ENCODE peak calls at places on chromosomes 2 and 18, in six cellular contexts. X, R, C, S, N and K are unnamed samples.

GRCh38 chr2:309148-309969 is 21.5 kb upstream of the ALKAL2 start:
- DNase-seq in X (no peak), R (no peak), C (no peak), S (no peak), N (no peak), K (no peak)

GRCh38 chr2:12428324-12428723 is 288.4 kb upstream of the TRIB2 start:
- DNase-seq in X (no peak), R (no peak), C (no peak), S (no peak), N (no peak), K (no peak)

GRCh38 chr18:3869848-3870247 is 419.9 kb downstream of the TGIF1 start:
- DNase-seq in X (peak), R (no peak), C (no peak), S (no peak), N (no peak), K (no peak)

GRCh38 chr2:64750001-64750816 is 96.5 kb upstream of the SERTAD2 start:
- DNase-seq in X (peak), R (peak), C (peak), S (peak), N (peak), K (peak)

GRCh38 chr2:127636248-127637235 is 9.4 kb upstream of the GPR17 start:
- DNase-seq in X (no peak), R (peak), C (no peak), S (no peak), N (no peak), K (no peak)

GRCh38 chr2:104976603-104977120 is 61.2 kb upstream of the MRPS9 start:
- DNase-seq in X (no peak), R (peak), C (no peak), S (no peak), N (no peak), K (no peak)

GRCh38 chr2:112301171-112301584 is 25.8 kb downstream of the ZC3H6 start:
- DNase-seq in X (no peak), R (no peak), C (no peak), S (no peak), N (no peak), K (no peak)

GRCh38 chr2:61771904-61772845 is 81.7 kb downstream of the FAM161A start:
- DNase-seq in X (no peak), R (no peak), C (no peak), S (no peak), N (no peak), K (no peak)

GRCh38 chr2:15912203-15912602 is 28.1 kb upstream of the MYCN start:
- DNase-seq in X (peak), R (peak), C (peak), S (peak), N (no peak), K (peak)

GRCh38 chr2:54587439-54588016 is 131.4 kb downstream of the SPTBN1 start:
- DNase-seq in X (no peak), R (no peak), C (no peak), S (no peak), N (no peak), K (no peak)

GRCh38 chr2:220192994-220193753 is 565.7 kb downstream of the SLC4A3 start:
- DNase-seq in X (no peak), R (no peak), C (no peak), S (no peak), N (no peak), K (no peak)

GRCh38 chr2:26061539-26061938 is 27.7 kb downstream of the RAB10 start:
- DNase-seq in X (no peak), R (no peak), C (no peak), S (no peak), N (no peak), K (no peak)

GRCh38 chr2:211816739-211817138 is 721.9 kb downstream of the ERBB4 start:
- DNase-seq in X (no peak), R (no peak), C (no peak), S (no peak), N (no peak), K (no peak)

GRCh38 chr2:37282746-37283145 is 41.9 kb downstream of the PRKD3 start:
- DNase-seq in X (no peak), R (no peak), C (no peak), S (no peak), N (no peak), K (no peak)

GRCh38 chr18:7548226-7548625 is 18.9 kb upstream of the PTPRM start:
- DNase-seq in X (no peak), R (no peak), C (no peak), S (no peak), N (no peak), K (no peak)

GRCh38 chr2:174778479-174778962 is 14.2 kb upstream of the CHRNA1 start:
- DNase-seq in X (peak), R (peak), C (peak), S (peak), N (no peak), K (no peak)
- TF ChIP-seq POLR2A in X (no peak), R (no peak), C (no peak), S (no peak), N (no peak), K (no peak)

DNA sequence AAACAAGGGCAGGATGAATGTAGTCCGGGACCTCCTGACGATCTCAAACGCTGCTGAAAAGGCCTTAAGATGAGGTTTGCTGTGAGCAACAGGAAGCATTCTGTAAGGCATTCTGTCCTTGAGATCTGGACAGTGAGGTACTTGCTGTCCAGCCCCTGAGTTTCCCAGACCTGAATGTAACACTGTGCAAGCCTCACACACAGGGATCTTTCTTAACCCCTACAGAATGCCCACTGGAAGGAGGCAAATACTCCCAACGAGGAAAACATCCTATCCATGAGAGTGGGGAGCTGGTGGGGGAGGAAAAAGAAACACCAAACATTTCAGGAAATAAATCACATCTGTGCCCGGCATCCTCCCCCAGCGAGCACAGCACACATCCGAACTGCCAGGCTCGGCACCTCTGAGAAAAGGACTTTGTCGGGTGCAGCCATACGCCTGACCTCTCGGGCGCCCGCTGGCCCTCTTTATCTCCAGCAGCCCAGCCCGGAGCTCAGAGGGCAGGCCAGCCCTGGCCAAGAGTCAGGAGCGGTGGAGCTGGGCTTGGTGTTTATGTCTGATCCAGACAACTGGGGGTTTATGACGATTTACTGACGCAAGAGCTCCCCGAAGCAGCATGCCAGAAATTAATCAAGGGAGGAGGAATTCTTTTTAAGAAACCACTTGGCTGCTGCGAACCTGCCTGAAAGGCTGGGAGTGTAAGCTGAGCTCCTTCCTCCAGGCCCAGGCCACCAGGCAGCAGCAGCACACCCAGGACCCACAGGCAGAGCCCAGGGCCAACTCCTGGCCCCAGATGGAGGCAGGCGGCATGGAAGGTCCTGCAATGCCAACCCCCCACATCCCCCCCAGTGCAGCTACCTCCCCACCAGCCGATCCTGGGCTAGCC is 72.3 kb downstream of the HDAC4 start:
- DNase-seq in X (no peak), R (peak), C (peak), S (no peak), N (peak), K (peak)
- TF ChIP-seq POLR2A in X (no peak), R (peak), C (peak), S (no peak), N (peak), K (no peak)

DNA sequence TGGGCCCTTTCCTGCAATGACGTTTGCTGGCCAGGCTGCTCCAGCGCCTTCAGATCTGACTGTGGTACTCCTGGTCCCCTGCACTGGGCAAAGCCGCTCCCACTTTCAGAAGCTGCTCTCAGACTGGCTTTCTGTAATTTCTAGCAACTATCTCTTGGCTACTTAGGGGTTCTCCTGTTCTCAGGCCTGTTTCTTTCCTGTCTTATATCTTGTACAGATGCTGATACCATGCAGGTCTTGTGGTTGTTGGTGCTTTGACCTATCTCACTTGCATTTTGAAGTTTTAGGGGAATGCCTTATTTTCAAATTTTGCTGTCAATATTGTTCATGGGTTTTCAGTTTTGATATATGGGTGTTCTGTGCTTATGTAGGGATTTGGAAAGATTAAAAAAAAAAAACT is 145.8 kb downstream of the CLIP4 start:
- DNase-seq in X (no peak), R (no peak), C (no peak), S (no peak), N (no peak), K (no peak)
- TF ChIP-seq POLR2A in X (no peak), R (no peak), C (no peak), S (no peak), N (no peak), K (no peak)

GRCh38 chr18:35580748-35581534 is 599 bp upstream of the GALNT1 start:
- DNase-seq in X (peak), R (peak), C (peak), S (peak), N (no peak), K (peak)
- TF ChIP-seq POLR2A in X (no peak), R (no peak), C (peak), S (no peak), N (no peak), K (no peak)

GRCh38 chr2:233361298-233361697 is 7.0 kb downstream of the DGKD start:
- DNase-seq in X (no peak), R (no peak), C (no peak), S (no peak), N (no peak), K (no peak)

GRCh38 chr2:233359823-233360222 is 5.5 kb downstream of the DGKD start:
- DNase-seq in X (no peak), R (peak), C (no peak), S (no peak), N (no peak), K (no peak)

GRCh38 chr2:233363744-233364235 is 9.5 kb downstream of the DGKD start:
- DNase-seq in X (no peak), R (no peak), C (no peak), S (no peak), N (no peak), K (no peak)

GRCh38 chr2:233360771-233361176 is 6.5 kb downstream of the DGKD start:
- DNase-seq in X (no peak), R (peak), C (no peak), S (no peak), N (no peak), K (no peak)

GRCh38 chr2:233362742-233363141 is 8.4 kb downstream of the DGKD start:
- DNase-seq in X (no peak), R (no peak), C (no peak), S (no peak), N (no peak), K (no peak)
- TF ChIP-seq POLR2A in X (no peak), R (no peak), C (no peak), S (no peak), N (no peak), K (no peak)

DNA sequence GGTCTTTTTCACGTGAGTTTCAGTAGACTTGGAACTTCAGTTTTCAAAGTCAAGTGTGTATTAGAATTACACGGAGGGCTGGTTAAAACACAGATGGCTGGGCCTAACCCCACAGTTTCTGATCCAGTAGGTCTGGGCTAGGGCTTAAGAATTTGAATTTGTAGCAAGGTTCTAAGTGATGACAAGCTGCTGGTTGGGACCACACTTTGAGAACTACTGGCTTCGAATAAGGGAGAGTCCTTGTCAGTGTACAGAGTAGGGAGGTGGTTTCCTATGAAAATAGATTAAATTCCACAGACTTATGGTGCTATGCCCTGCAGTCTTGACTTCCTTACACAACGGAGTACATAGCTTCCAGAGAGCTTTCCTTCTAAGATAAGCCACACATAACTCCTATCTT is 4.5 kb downstream of the RHOB start:
- DNase-seq in X (no peak), R (no peak), C (no peak), S (no peak), N (peak), K (no peak)
- TF ChIP-seq POLR2A in X (no peak), R (no peak), C (no peak), S (no peak), N (no peak), K (no peak)

DNA sequence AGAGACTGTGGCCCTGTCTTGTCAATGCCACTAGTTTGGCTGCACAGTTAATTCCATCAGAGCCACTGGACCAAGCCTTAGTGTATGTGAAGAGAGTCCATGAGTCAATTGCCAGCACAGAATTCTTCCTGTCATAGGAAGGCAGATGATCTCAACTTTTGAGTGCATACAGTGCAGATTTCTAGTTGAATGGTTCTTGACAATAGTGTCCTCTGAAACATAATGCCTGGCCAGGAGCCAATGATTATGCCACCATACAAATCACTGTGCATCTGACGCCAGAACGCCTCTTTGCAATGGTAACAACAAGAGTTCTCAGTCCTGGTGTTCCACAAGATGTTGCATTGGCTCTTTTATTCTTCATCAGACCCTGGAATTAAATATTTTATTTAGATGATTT is 7.1 kb downstream of the NEUROD1 start:
- DNase-seq in X (no peak), R (no peak), C (no peak), S (no peak), N (no peak), K (no peak)
- TF ChIP-seq POLR2A in X (no peak), R (no peak), C (no peak), S (no peak), N (no peak), K (no peak)

DNA sequence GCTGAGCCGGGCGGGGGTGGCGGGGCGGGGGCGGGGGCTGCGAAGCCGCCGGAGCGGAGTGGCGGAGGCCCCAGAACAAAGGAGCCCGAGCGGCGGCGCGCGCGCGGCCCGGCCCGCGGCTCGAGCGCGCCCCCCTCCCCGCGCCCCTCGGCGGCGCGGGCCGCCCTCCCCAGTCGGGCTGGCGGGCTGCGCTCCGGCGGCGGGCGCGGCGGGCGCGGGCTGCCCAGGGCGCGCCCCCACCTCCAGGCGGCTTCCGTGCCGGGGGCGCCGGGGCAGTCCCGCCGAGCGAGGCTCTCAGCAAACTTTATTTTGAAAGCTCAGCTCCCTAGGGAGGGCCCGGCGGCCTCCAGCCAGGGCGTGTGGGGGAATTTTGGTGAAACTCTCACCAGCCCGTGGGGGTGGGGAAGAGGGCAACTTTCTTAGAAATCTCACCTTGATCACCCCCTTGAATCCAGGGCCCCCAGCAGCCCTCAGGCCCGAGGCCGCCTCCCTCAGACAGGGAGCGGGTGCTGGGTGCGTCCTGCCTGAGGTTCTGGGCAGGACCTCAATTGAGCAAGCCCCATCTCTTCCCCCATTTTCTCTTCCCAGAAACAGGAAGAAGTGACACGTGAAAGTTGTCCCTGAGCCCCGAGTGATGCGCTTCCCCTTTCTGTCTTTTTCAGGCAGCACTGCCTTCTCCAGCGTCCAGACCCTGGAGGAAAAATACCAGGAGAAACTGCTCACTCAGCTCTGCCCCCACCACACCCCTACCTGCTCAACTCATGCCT is 791 bp downstream of the TET3 start:
- DNase-seq in X (peak), R (peak), C (peak), S (no peak), N (no peak), K (no peak)
- TF ChIP-seq POLR2A in X (peak), R (peak), C (peak), S (no peak), N (no peak), K (no peak)

DNA sequence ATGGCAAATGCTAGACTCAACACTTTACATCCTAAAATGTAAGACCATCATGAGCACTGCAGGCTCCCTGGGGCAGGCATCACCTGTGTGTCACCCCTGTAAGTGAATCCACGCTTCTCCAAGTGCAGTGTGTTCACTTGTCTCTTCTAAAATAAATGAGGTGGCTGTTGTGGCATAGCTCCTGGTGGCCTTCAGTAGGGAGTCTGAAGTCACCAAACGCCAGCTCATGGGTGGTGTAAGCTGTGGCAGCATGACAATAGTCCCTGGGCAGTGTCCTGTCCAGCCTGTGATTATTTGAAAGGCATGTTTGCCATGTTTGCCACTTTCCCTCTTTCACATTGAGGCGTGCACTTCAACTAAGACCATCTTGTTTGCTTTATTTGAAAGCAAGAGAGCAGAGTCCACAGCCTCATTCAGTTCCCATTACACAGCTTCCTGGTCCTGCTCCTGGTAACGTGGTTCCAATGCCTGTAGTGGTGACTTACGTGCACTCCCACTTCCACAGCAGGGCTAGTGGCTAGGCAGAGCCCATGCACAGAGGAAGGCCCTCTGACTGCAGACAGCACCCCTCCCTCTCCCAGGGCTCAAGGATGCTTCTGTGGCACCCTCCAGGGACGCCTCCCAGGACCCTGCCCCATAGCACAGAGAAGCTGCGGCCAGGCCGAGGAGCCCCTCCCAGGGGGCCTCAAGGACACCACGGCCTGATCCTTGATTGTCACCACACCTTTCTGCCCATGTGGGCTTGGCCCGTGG is 24.3 kb downstream of the COA5 start:
- DNase-seq in X (no peak), R (peak), C (no peak), S (no peak), N (peak), K (no peak)
- TF ChIP-seq POLR2A in X (no peak), R (no peak), C (no peak), S (no peak), N (no peak), K (no peak)

GRCh38 chr2:190977505-190977904 is 36.5 kb downstream of the STAT1 start:
- DNase-seq in X (no peak), R (no peak), C (no peak), S (no peak), N (no peak), K (no peak)
- TF ChIP-seq POLR2A in X (no peak), R (no peak), C (no peak), S (no peak), N (no peak), K (no peak)